ENCODE peak calls at places on chromosomes 7 and 10, in ten cellular contexts. Z is neural progenitor cell; Q is tibial nerve; T is mucosa of descending colon; I is A673; F is astrocyte of the cerebellum; P is breast epithelium; N is CD8-positive, alpha-beta T cell; A is nephron progenitor cell; U is progenitor cell of endocrine pancreas. C is an unnamed sample.

GRCh38 chr10:3902054-3902808 is 117.2 kb upstream of the KLF6 start:
- DNase-seq in Z (peak; percentile 5), Q (no peak), T (no peak), I (no peak), F (no peak), P (no peak), N (no peak), A (no peak), U (no peak), C (peak; percentile 33)

GRCh38 chr10:8331896-8332729 is 277.6 kb downstream of the GATA3 start:
- DNase-seq in Z (peak; percentile 57), Q (no peak), T (peak; percentile 83), I (peak; percentile 63), F (peak; percentile 47), P (peak; percentile 45), N (peak; percentile 88), A (peak; percentile 47), U (no peak), C (peak; percentile 16)

GRCh38 chr7:100991631-100992030 is 22.3 kb downstream of the MUC12 start:
- DNase-seq in Z (no peak), Q (no peak), T (no peak), I (no peak), F (no peak), P (no peak), N (no peak), A (no peak), U (no peak), C (no peak)

GRCh38 chr10:31320598-31321211 is 1.7 kb downstream of the ZEB1 start:
- DNase-seq in Z (peak; percentile 70), Q (peak; percentile 32), T (peak; percentile 56), I (peak; percentile 12), F (no peak), P (no peak), N (peak; percentile 40), A (peak; percentile 47), U (no peak), C (peak; percentile 66)

GRCh38 chr10:24381235-24382010 is 172.5 kb downstream of the KIAA1217 start:
- DNase-seq in Z (no peak), Q (no peak), T (no peak), I (no peak), F (no peak), P (no peak), N (no peak), A (no peak), U (no peak), C (no peak)

GRCh38 chr7:27091936-27092752 is 3.7 kb downstream of the HOXA1 start:
- DNase-seq in Z (peak; percentile 11), Q (no peak), T (no peak), I (no peak), F (no peak), P (no peak), N (no peak), A (peak; percentile 40), U (no peak), C (no peak)

GRCh38 chr7:33831389-33832118 is 73.8 kb upstream of the BMPER start:
- DNase-seq in Z (no peak), Q (no peak), T (no peak), I (no peak), F (no peak), P (peak; percentile 74), N (no peak), A (no peak), U (no peak), C (peak; percentile 51)

GRCh38 chr7:151423936-151424335 is 14.1 kb upstream of the WDR86 start:
- DNase-seq in Z (no peak), Q (no peak), T (no peak), I (no peak), F (no peak), P (no peak), N (no peak), A (no peak), U (no peak), C (no peak)

GRCh38 chr10:119522747-119523426 is 19.6 kb downstream of the RGS10 start:
- DNase-seq in Z (no peak), Q (no peak), T (no peak), I (no peak), F (no peak), P (no peak), N (no peak), A (no peak), U (no peak), C (no peak)

GRCh38 chr10:76089626-76090185 is 658.3 kb downstream of the LRMDA start:
- DNase-seq in Z (no peak), Q (no peak), T (no peak), I (no peak), F (no peak), P (no peak), N (no peak), A (no peak), U (no peak), C (no peak)

GRCh38 chr7:141045842-141046630 is 27.8 kb upstream of the TMEM178B start:
- DNase-seq in Z (no peak), Q (no peak), T (no peak), I (no peak), F (peak; percentile 3), P (no peak), N (no peak), A (no peak), U (no peak), C (peak; percentile 75)

GRCh38 chr10:58952747-58953466 is 223.5 kb upstream of the PHYHIPL start:
- DNase-seq in Z (peak; percentile 64), Q (peak; percentile 61), T (no peak), I (peak; percentile 57), F (peak; percentile 44), P (no peak), N (no peak), A (peak; percentile 54), U (peak; percentile 15), C (peak; percentile 71)

GRCh38 chr10:89296227-89296648 is 5.6 kb upstream of the IFIT2 start:
- DNase-seq in Z (no peak), Q (no peak), T (no peak), I (peak; percentile 42), F (no peak), P (no peak), N (no peak), A (no peak), U (no peak), C (no peak)

GRCh38 chr7:131948434-131949053 is 392.1 kb upstream of the PODXL start:
- DNase-seq in Z (peak; percentile 53), Q (peak; percentile 16), T (no peak), I (no peak), F (no peak), P (no peak), N (no peak), A (no peak), U (no peak), C (peak; percentile 9)

GRCh38 chr7:135335628-135336139 is 102.0 kb downstream of the STRA8 start:
- DNase-seq in Z (peak; percentile 95), Q (no peak), T (no peak), I (peak; percentile 72), F (peak; percentile 48), P (peak; percentile 26), N (no peak), A (peak; percentile 90), U (peak; percentile 89), C (peak; percentile 54)

GRCh38 chr7:31061185-31061584 is 9.1 kb downstream of the ADCYAP1R1 start:
- DNase-seq in Z (peak; percentile 38), Q (no peak), T (no peak), I (no peak), F (no peak), P (no peak), N (no peak), A (no peak), U (no peak), C (no peak)

DNA sequence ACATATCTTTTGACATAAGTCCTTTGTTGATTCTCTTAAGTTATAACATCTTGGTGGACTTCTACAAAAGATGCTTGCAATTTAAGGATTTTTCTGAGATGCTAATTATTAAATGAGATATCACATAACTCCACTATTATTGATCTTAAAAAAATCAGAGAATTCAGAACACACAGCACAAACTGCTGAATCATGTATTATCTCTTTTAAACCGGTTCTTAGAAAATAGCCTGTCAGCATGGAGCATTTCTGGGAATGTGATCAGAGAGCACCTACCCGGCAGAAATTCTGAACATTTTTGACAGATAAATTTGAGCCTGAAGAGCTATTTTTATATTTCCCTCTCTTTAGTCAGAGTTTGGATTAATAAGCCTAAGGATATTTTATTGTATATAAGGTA is 50.2 kb upstream of the PCLO start:
- DNase-seq in Z (no peak), Q (no peak), T (no peak), I (no peak), F (no peak), P (no peak), N (no peak), A (no peak), U (no peak), C (no peak)
- TF ChIP-seq CTCF in Z (no peak), Q (no peak), T (no peak), I (no peak), F (no peak), P (no peak), N (no peak), A (no peak), U (no peak), C (no peak)

DNA sequence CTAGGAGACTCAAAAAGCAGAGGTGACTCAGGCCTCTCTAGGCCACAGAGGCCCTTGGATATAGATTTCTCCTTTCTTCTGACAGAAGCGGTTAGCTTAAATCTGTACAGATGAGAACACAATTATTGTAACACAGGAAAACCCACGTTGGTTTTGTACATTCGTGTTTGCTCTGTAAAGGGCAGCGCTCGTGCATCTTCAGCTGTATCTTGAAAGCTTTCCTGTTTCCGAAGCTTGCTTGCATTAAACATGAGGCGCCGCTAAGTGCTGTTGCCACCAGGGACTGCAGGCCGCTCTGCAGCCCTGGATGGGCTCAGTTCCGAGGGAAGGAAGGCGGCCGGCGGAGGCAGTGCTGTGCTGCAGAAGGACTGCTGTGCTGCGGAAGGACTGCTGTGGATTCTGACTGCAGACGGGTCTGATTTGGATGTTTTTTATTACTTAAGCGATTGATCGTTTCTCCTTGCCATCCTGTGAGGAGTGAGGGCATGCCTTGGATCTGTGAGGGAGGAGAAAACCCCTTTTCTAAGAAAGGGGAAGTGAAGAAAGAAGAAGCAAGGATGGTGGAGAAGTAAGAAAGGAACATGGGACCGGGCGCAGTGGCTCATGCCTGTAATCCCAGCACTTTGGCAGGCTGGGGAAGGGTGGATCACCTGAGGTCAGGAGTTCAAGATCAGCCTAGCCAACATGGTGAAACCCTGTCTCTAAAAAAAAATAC is 53.4 kb downstream of the FHIP2A start:
- DNase-seq in Z (peak; percentile 77), Q (no peak), T (no peak), I (peak; percentile 82), F (no peak), P (no peak), N (no peak), A (peak; percentile 61), U (no peak), C (peak; percentile 67)
- TF ChIP-seq CTCF in Z (peak; percentile 45), Q (no peak), T (no peak), I (peak; percentile 38), F (peak; percentile 46), P (no peak), N (no peak), A (no peak), U (peak; percentile 33), C (peak; percentile 27)

GRCh38 chr10:128839134-128839533 is 627.9 kb upstream of the MGMT start:
- DNase-seq in Z (no peak), Q (no peak), T (no peak), I (no peak), F (no peak), P (no peak), N (no peak), A (no peak), U (no peak), C (no peak)
- TF ChIP-seq CTCF in Z (no peak), Q (no peak), T (no peak), I (no peak), F (no peak), P (no peak), N (no peak), A (no peak), U (no peak), C (no peak)

GRCh38 chr10:16049775-16050174 is 189.5 kb upstream of the MINDY3 start:
- DNase-seq in Z (no peak), Q (no peak), T (no peak), I (no peak), F (no peak), P (no peak), N (no peak), A (no peak), U (no peak), C (no peak)

GRCh38 chr10:16049050-16049449 is 188.7 kb upstream of the MINDY3 start:
- DNase-seq in Z (no peak), Q (no peak), T (no peak), I (peak; percentile 20), F (no peak), P (no peak), N (no peak), A (no peak), U (no peak), C (no peak)
- TF ChIP-seq CTCF in Z (peak; percentile 23), Q (no peak), T (no peak), I (peak; percentile 44), F (no peak), P (no peak), N (no peak), A (no peak), U (no peak), C (no peak)

C was measured in fibroblast of lung.